ENCODE peak calls at places on chromosomes 4 and X, in nine cellular contexts. J is BE2C, W is lower lobe of right lung, O is fibroblast of lung, G is AG09309, C is A673, S is cardiac fibroblast, D is fibroblast of mammary gland, T is NB4. N is an unnamed sample.

GRCh38 chr4:26217961-26218676 is 102.7 kb upstream of the RBPJ start:
- DNase-seq in S (no peak), C (no peak), J (no peak), D (peak; percentile 48), W (peak; percentile 59), O (no peak), G (no peak), T (peak; percentile 74), N (no peak)

GRCh38 chrX:12076046-12076445 is 62.2 kb upstream of the FRMPD4 start:
- DNase-seq in J (no peak), W (no peak), G (no peak), T (no peak), O (peak; percentile 5), S (peak; percentile 42), D (peak; percentile 16), C (no peak), N (no peak)

GRCh38 chr4:173076903-173077629 is 91.5 kb upstream of the GALNT7 start:
- DNase-seq in D (peak; percentile 65), T (no peak), G (no peak), C (peak; percentile 58), W (no peak), S (no peak), O (peak; percentile 82), J (no peak), N (no peak)

GRCh38 chr4:8303485-8304281 is 34.1 kb downstream of the HTRA3 start:
- DNase-seq in G (peak; percentile 79), O (peak; percentile 74), J (peak; percentile 29), W (no peak), S (peak; percentile 86), T (peak; percentile 93), C (peak; percentile 37), D (peak; percentile 96), N (peak; percentile 54)

GRCh38 chr4:172096771-172097170 is 283.6 kb downstream of the GALNTL6 start:
- DNase-seq in O (peak; percentile 49), D (no peak), S (peak; percentile 0), J (no peak), T (no peak), G (no peak), C (no peak), W (no peak), N (peak; percentile 40)

GRCh38 chrX:1657367-1658082 is 42.7 kb downstream of the ASMT start:
- DNase-seq in C (peak; percentile 12), D (peak; percentile 18), W (no peak), O (peak; percentile 34), T (peak; percentile 81), S (peak; percentile 36), J (no peak), G (no peak), N (no peak)

GRCh38 chr4:36758779-36759178 is 477.4 kb downstream of the DTHD1 start:
- DNase-seq in O (no peak), C (no peak), D (no peak), G (no peak), W (no peak), T (no peak), J (no peak), S (no peak), N (no peak)

GRCh38 chrX:155027509-155028066 is 944 bp downstream of the FUNDC2 start:
- DNase-seq in W (no peak), S (peak; percentile 90), D (peak; percentile 82), C (peak; percentile 49), O (peak; percentile 77), J (no peak), T (peak; percentile 75), G (peak; percentile 61), N (no peak)

GRCh38 chrX:153829549-153829798 is 870 bp downstream of the PDZD4 start:
- DNase-seq in G (no peak), C (no peak), T (no peak), O (no peak), S (no peak), W (no peak), J (no peak), D (no peak), N (no peak)

GRCh38 chrX:111874241-111874640 is 1.7 kb upstream of the TRPC5OS start:
- DNase-seq in O (no peak), C (peak; percentile 75), G (no peak), D (no peak), W (no peak), J (no peak), S (no peak), T (no peak), N (no peak)

GRCh38 chrX:111867236-111867635 is 8.7 kb upstream of the TRPC5OS start:
- DNase-seq in W (no peak), S (no peak), O (no peak), T (no peak), C (no peak), J (no peak), G (no peak), D (no peak), N (no peak)

GRCh38 chrX:111868726-111869638 is 7.0 kb upstream of the TRPC5OS start:
- DNase-seq in S (peak; percentile 0), D (no peak), J (no peak), C (peak; percentile 6), G (no peak), T (no peak), O (peak; percentile 22), W (no peak), N (no peak)

GRCh38 chrX:111869639-111870034 is 6.3 kb upstream of the TRPC5OS start:
- DNase-seq in G (peak; percentile 5), D (peak; percentile 43), T (peak; percentile 40), C (peak; percentile 66), S (peak; percentile 58), J (peak; percentile 24), W (no peak), O (peak; percentile 44), N (peak; percentile 5)
- TF ChIP-seq CTCF in G (peak; percentile 78), D (peak; percentile 85), T (peak; percentile 47), C (peak; percentile 73), S (peak; percentile 68), J (peak; percentile 78), W (peak; percentile 50), O (peak; percentile 63), N (peak; percentile 55)

GRCh38 chr4:55125763-55126541 is 557 bp upstream of the KDR start:
- DNase-seq in J (no peak), T (no peak), C (peak; percentile 6), S (peak; percentile 33), G (no peak), D (peak; percentile 3), W (peak; percentile 46), O (peak; percentile 27), N (no peak)

GRCh38 chr4:55122235-55122634 is 3.2 kb downstream of the KDR start:
- DNase-seq in G (no peak), J (no peak), S (no peak), C (no peak), T (no peak), W (no peak), O (no peak), D (no peak), N (no peak)

GRCh38 chr4:55125087-55125721 is at the start of gene KDR:
- DNase-seq in G (no peak), T (no peak), W (peak; percentile 54), D (peak; percentile 25), S (peak; percentile 60), J (peak; percentile 23), C (peak; percentile 30), O (peak; percentile 41), N (no peak)

GRCh38 chr4:55123791-55124190 is 1.6 kb downstream of the KDR start:
- DNase-seq in S (no peak), D (no peak), T (no peak), C (no peak), G (no peak), O (no peak), W (no peak), J (no peak), N (no peak)

DNA sequence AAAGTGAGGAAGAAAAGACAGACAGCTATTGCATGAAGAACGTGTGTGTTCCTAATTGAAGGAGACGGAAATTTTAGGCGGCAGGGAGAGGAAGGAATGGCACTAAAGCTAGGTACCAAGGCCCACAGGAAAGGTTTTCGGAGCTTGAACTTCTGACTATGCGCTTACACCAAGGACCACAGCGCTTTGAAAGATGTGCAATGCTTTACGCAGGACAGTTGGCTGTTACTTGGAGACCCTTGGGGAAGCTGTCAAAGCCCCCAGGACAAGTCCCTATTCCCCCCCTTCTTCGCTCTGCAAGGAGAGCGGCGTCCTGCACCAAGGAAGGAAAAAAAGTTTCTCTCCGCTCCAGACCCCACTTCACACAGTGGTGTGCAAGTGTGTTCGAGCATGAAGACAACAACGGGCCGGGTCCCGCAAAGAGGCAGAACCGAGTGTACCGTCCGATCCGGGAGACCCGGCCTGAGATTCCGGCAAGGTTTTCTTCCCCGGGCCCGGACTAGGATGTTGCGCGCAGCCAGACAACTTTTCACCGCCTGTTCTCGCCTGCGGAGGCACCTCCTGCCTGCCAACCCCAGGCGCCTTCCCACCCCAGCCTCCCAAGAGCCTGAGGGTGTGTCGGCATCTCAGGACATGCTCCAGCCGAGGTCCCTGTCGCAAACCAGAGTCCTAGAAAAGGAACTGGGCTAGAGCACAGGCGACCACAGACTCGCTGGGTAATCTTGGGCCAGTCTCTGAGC is 888 bp downstream of the KDR start:
- DNase-seq in W (no peak), D (peak; percentile 16), G (no peak), T (no peak), J (peak; percentile 6), C (no peak), O (no peak), S (peak; percentile 53), N (no peak)
- H3K4me3 ChIP-seq in W (peak overlapping the region; percentile 69), D (peak overlapping the region; percentile 66), G (no peak overlapping the region), T (no peak overlapping the region), J (no peak overlapping the region), C (no peak overlapping the region), O (no peak overlapping the region), S (peak overlapping the region; percentile 88), N (no peak overlapping the region)

GRCh38 chr4:38625508-38625907 is 38.5 kb upstream of the KLF3 start:
- DNase-seq in S (no peak), D (no peak), O (no peak), W (no peak), J (no peak), T (no peak), C (no peak), G (no peak), N (no peak)
- TF ChIP-seq CTCF in S (no peak), D (no peak), O (no peak), W (no peak), J (no peak), T (no peak), C (no peak), G (no peak), N (no peak)

GRCh38 chr4:41645716-41646115 is 102.8 kb downstream of the PHOX2B start:
- DNase-seq in T (no peak), D (no peak), O (no peak), J (no peak), S (no peak), G (no peak), W (no peak), C (no peak), N (no peak)

GRCh38 chr4:41644915-41645295 is 103.6 kb downstream of the PHOX2B start:
- DNase-seq in S (no peak), W (no peak), T (no peak), D (no peak), J (no peak), C (peak; percentile 14), O (no peak), G (no peak), N (no peak)

GRCh38 chr4:41646862-41647261 is 101.7 kb downstream of the PHOX2B start:
- DNase-seq in J (no peak), C (no peak), T (no peak), S (no peak), W (no peak), O (no peak), G (no peak), D (no peak), N (no peak)

GRCh38 chr4:41644288-41644914 is 104.1 kb downstream of the PHOX2B start:
- DNase-seq in T (no peak), W (peak; percentile 78), J (peak; percentile 90), G (no peak), O (peak; percentile 57), D (peak; percentile 8), C (peak; percentile 79), S (peak; percentile 58), N (no peak)

GRCh38 chr4:41647368-41647767 is 101.2 kb downstream of the PHOX2B start:
- DNase-seq in G (no peak), D (no peak), C (no peak), O (no peak), J (no peak), S (no peak), T (no peak), W (no peak), N (no peak)
- H3K4me3 ChIP-seq in G (no peak overlapping the region), D (no peak overlapping the region), C (no peak overlapping the region), O (no peak overlapping the region), J (no peak overlapping the region), S (no peak overlapping the region), T (no peak overlapping the region), W (no peak overlapping the region), N (no peak overlapping the region)

N was measured in AG04449.